ENCODE peak calls at places on chromosomes 7 and 10, in ten cellular contexts. One of them, this sample, is unnamed.

GRCh38 chr7:127635659-127636285 is 16.2 kb upstream of the SND1 start:
- DNase-seq in stimulated activated CD4-positive, alpha-beta T cell treated with anti-CD3 and anti-CD28 coated beads, Interleukin-1b, Interleukin-23, amount 100 ng/mL, for 4 hours: no peak
- DNase-seq in GM03348: no peak
- DNase-seq in activated effector memory CD4-positive, alpha-beta T cell treated with Interleukin-2 at 50 U/mL for 16 hours: no peak
- DNase-seq in HTR-8/SVneo: no peak
- DNase-seq in caudate nucleus: no peak
- DNase-seq in endothelial cell of umbilical vein: no peak
- DNase-seq in NCI-H446 treated with DMSO at 0.1 percent for 48 hours: no peak
- DNase-seq in fibroblast of the aortic adventitia: no peak
- DNase-seq in vagina: no peak
- DNase-seq in this sample: no peak

GRCh38 chr10:1651280-1651975 is 85.9 kb downstream of the ADARB2 start:
- DNase-seq in stimulated activated CD4-positive, alpha-beta T cell treated with anti-CD3 and anti-CD28 coated beads, Interleukin-1b, Interleukin-23, amount 100 ng/mL, for 4 hours: no peak
- DNase-seq in GM03348: no peak
- DNase-seq in activated effector memory CD4-positive, alpha-beta T cell treated with Interleukin-2 at 50 U/mL for 16 hours: no peak
- DNase-seq in HTR-8/SVneo: no peak
- DNase-seq in caudate nucleus: no peak
- DNase-seq in endothelial cell of umbilical vein: no peak
- DNase-seq in NCI-H446 treated with DMSO at 0.1 percent for 48 hours: no peak
- DNase-seq in fibroblast of the aortic adventitia: no peak
- DNase-seq in vagina: no peak
- DNase-seq in this sample: no peak

GRCh38 chr7:85719981-85720963 is 533.4 kb upstream of the SEMA3D start:
- DNase-seq in stimulated activated CD4-positive, alpha-beta T cell treated with anti-CD3 and anti-CD28 coated beads, Interleukin-1b, Interleukin-23, amount 100 ng/mL, for 4 hours: no peak
- DNase-seq in GM03348: peak
- DNase-seq in activated effector memory CD4-positive, alpha-beta T cell treated with Interleukin-2 at 50 U/mL for 16 hours: no peak
- DNase-seq in HTR-8/SVneo: no peak
- DNase-seq in caudate nucleus: no peak
- DNase-seq in endothelial cell of umbilical vein: peak
- DNase-seq in NCI-H446 treated with DMSO at 0.1 percent for 48 hours: peak
- DNase-seq in fibroblast of the aortic adventitia: peak
- DNase-seq in vagina: no peak
- DNase-seq in this sample: no peak

GRCh38 chr7:52463341-52463740 is 572.1 kb upstream of the POM121L12 start:
- DNase-seq in stimulated activated CD4-positive, alpha-beta T cell treated with anti-CD3 and anti-CD28 coated beads, Interleukin-1b, Interleukin-23, amount 100 ng/mL, for 4 hours: no peak
- DNase-seq in GM03348: no peak
- DNase-seq in activated effector memory CD4-positive, alpha-beta T cell treated with Interleukin-2 at 50 U/mL for 16 hours: no peak
- DNase-seq in HTR-8/SVneo: no peak
- DNase-seq in caudate nucleus: no peak
- DNase-seq in endothelial cell of umbilical vein: peak
- DNase-seq in NCI-H446 treated with DMSO at 0.1 percent for 48 hours: no peak
- DNase-seq in fibroblast of the aortic adventitia: no peak
- DNase-seq in vagina: no peak
- DNase-seq in this sample: no peak

GRCh38 chr10:112970036-112970435 is 20.0 kb downstream of the TCF7L2 start:
- DNase-seq in stimulated activated CD4-positive, alpha-beta T cell treated with anti-CD3 and anti-CD28 coated beads, Interleukin-1b, Interleukin-23, amount 100 ng/mL, for 4 hours: no peak
- DNase-seq in GM03348: no peak
- DNase-seq in activated effector memory CD4-positive, alpha-beta T cell treated with Interleukin-2 at 50 U/mL for 16 hours: no peak
- DNase-seq in HTR-8/SVneo: no peak
- DNase-seq in caudate nucleus: no peak
- DNase-seq in endothelial cell of umbilical vein: peak
- DNase-seq in NCI-H446 treated with DMSO at 0.1 percent for 48 hours: no peak
- DNase-seq in fibroblast of the aortic adventitia: no peak
- DNase-seq in vagina: no peak
- DNase-seq in this sample: no peak

GRCh38 chr10:653991-654646 is 35.3 kb downstream of the DIP2C start:
- DNase-seq in stimulated activated CD4-positive, alpha-beta T cell treated with anti-CD3 and anti-CD28 coated beads, Interleukin-1b, Interleukin-23, amount 100 ng/mL, for 4 hours: no peak
- DNase-seq in GM03348: no peak
- DNase-seq in activated effector memory CD4-positive, alpha-beta T cell treated with Interleukin-2 at 50 U/mL for 16 hours: no peak
- DNase-seq in HTR-8/SVneo: no peak
- DNase-seq in caudate nucleus: no peak
- DNase-seq in endothelial cell of umbilical vein: peak
- DNase-seq in NCI-H446 treated with DMSO at 0.1 percent for 48 hours: no peak
- DNase-seq in fibroblast of the aortic adventitia: no peak
- DNase-seq in vagina: peak
- DNase-seq in this sample: no peak

GRCh38 chr10:119006451-119007210 is 22.9 kb upstream of the NANOS1 start:
- DNase-seq in stimulated activated CD4-positive, alpha-beta T cell treated with anti-CD3 and anti-CD28 coated beads, Interleukin-1b, Interleukin-23, amount 100 ng/mL, for 4 hours: no peak
- DNase-seq in GM03348: peak
- DNase-seq in activated effector memory CD4-positive, alpha-beta T cell treated with Interleukin-2 at 50 U/mL for 16 hours: no peak
- DNase-seq in HTR-8/SVneo: peak
- DNase-seq in caudate nucleus: no peak
- DNase-seq in endothelial cell of umbilical vein: peak
- DNase-seq in NCI-H446 treated with DMSO at 0.1 percent for 48 hours: peak
- DNase-seq in fibroblast of the aortic adventitia: peak
- DNase-seq in vagina: no peak
- DNase-seq in this sample: no peak

GRCh38 chr10:22103701-22104100 is 100.2 kb upstream of the DNAJC1 start:
- DNase-seq in stimulated activated CD4-positive, alpha-beta T cell treated with anti-CD3 and anti-CD28 coated beads, Interleukin-1b, Interleukin-23, amount 100 ng/mL, for 4 hours: peak
- DNase-seq in GM03348: peak
- DNase-seq in activated effector memory CD4-positive, alpha-beta T cell treated with Interleukin-2 at 50 U/mL for 16 hours: no peak
- DNase-seq in HTR-8/SVneo: peak
- DNase-seq in caudate nucleus: no peak
- DNase-seq in endothelial cell of umbilical vein: peak
- DNase-seq in NCI-H446 treated with DMSO at 0.1 percent for 48 hours: no peak
- DNase-seq in fibroblast of the aortic adventitia: peak
- DNase-seq in vagina: no peak
- DNase-seq in this sample: no peak

GRCh38 chr7:90574136-90574819 is 21.8 kb upstream of the CDK14 start:
- DNase-seq in stimulated activated CD4-positive, alpha-beta T cell treated with anti-CD3 and anti-CD28 coated beads, Interleukin-1b, Interleukin-23, amount 100 ng/mL, for 4 hours: no peak
- DNase-seq in GM03348: no peak
- DNase-seq in activated effector memory CD4-positive, alpha-beta T cell treated with Interleukin-2 at 50 U/mL for 16 hours: no peak
- DNase-seq in HTR-8/SVneo: no peak
- DNase-seq in caudate nucleus: no peak
- DNase-seq in endothelial cell of umbilical vein: no peak
- DNase-seq in NCI-H446 treated with DMSO at 0.1 percent for 48 hours: no peak
- DNase-seq in fibroblast of the aortic adventitia: peak
- DNase-seq in vagina: no peak
- DNase-seq in this sample: no peak

GRCh38 chr7:156475666-156476065 is 164.9 kb upstream of the RNF32 start:
- DNase-seq in stimulated activated CD4-positive, alpha-beta T cell treated with anti-CD3 and anti-CD28 coated beads, Interleukin-1b, Interleukin-23, amount 100 ng/mL, for 4 hours: no peak
- DNase-seq in GM03348: peak
- DNase-seq in activated effector memory CD4-positive, alpha-beta T cell treated with Interleukin-2 at 50 U/mL for 16 hours: no peak
- DNase-seq in HTR-8/SVneo: no peak
- DNase-seq in caudate nucleus: no peak
- DNase-seq in endothelial cell of umbilical vein: no peak
- DNase-seq in NCI-H446 treated with DMSO at 0.1 percent for 48 hours: no peak
- DNase-seq in fibroblast of the aortic adventitia: peak
- DNase-seq in vagina: no peak
- DNase-seq in this sample: no peak

GRCh38 chr7:142838461-142839213 is 16.2 kb upstream of the EPHB6 start:
- DNase-seq in stimulated activated CD4-positive, alpha-beta T cell treated with anti-CD3 and anti-CD28 coated beads, Interleukin-1b, Interleukin-23, amount 100 ng/mL, for 4 hours: no peak
- DNase-seq in GM03348: no peak
- DNase-seq in activated effector memory CD4-positive, alpha-beta T cell treated with Interleukin-2 at 50 U/mL for 16 hours: no peak
- DNase-seq in HTR-8/SVneo: no peak
- DNase-seq in caudate nucleus: no peak
- DNase-seq in endothelial cell of umbilical vein: no peak
- DNase-seq in NCI-H446 treated with DMSO at 0.1 percent for 48 hours: no peak
- DNase-seq in fibroblast of the aortic adventitia: no peak
- DNase-seq in vagina: no peak
- DNase-seq in this sample: no peak

GRCh38 chr10:24096281-24096680 is 112.7 kb upstream of the KIAA1217 start:
- DNase-seq in stimulated activated CD4-positive, alpha-beta T cell treated with anti-CD3 and anti-CD28 coated beads, Interleukin-1b, Interleukin-23, amount 100 ng/mL, for 4 hours: no peak
- DNase-seq in GM03348: no peak
- DNase-seq in activated effector memory CD4-positive, alpha-beta T cell treated with Interleukin-2 at 50 U/mL for 16 hours: no peak
- DNase-seq in HTR-8/SVneo: no peak
- DNase-seq in caudate nucleus: no peak
- DNase-seq in endothelial cell of umbilical vein: no peak
- DNase-seq in NCI-H446 treated with DMSO at 0.1 percent for 48 hours: no peak
- DNase-seq in fibroblast of the aortic adventitia: no peak
- DNase-seq in vagina: no peak
- DNase-seq in this sample: no peak

GRCh38 chr7:74236284-74236683 is 17.9 kb downstream of the RFC2 start:
- DNase-seq in stimulated activated CD4-positive, alpha-beta T cell treated with anti-CD3 and anti-CD28 coated beads, Interleukin-1b, Interleukin-23, amount 100 ng/mL, for 4 hours: no peak
- DNase-seq in GM03348: no peak
- DNase-seq in activated effector memory CD4-positive, alpha-beta T cell treated with Interleukin-2 at 50 U/mL for 16 hours: no peak
- DNase-seq in HTR-8/SVneo: no peak
- DNase-seq in caudate nucleus: no peak
- DNase-seq in endothelial cell of umbilical vein: no peak
- DNase-seq in NCI-H446 treated with DMSO at 0.1 percent for 48 hours: no peak
- DNase-seq in fibroblast of the aortic adventitia: no peak
- DNase-seq in vagina: no peak
- DNase-seq in this sample: peak

This sample was measured in CD8-positive, alpha-beta T cell.